ENCODE peak calls at places on chromosomes 11 and 22, in four cellular contexts. D, A, E and S are unnamed samples.

GRCh38 chr11:17652556-17652955 is 66.8 kb upstream of the MYOD1 start:
- DNase-seq in E (no peak), A (no peak), D (no peak), S (no peak)

GRCh38 chr11:111391328-111392124 is 12.5 kb upstream of the POU2AF1 start:
- DNase-seq in D (no peak), A (no peak), E (no peak), S (no peak)

GRCh38 chr22:24417901-24418641 is 9.3 kb upstream of the ADORA2A start:
- DNase-seq in A (no peak), E (no peak), D (peak), S (no peak)

GRCh38 chr11:75802913-75803820 is 11.8 kb upstream of the UVRAG start:
- DNase-seq in E (peak), D (peak), A (peak), S (peak)

GRCh38 chr22:45585946-45586540 is 83.4 kb downstream of the FBLN1 start:
- DNase-seq in A (no peak), D (no peak), E (peak), S (no peak)

GRCh38 chr22:25763239-25763777 is 21.3 kb downstream of the MYO18B start:
- DNase-seq in E (no peak), A (no peak), D (no peak), S (no peak)

GRCh38 chr11:14141676-14142075 is 179.2 kb downstream of the SPON1 start:
- DNase-seq in E (no peak), A (no peak), D (no peak), S (no peak)

GRCh38 chr11:14075118-14075601 is 112.6 kb downstream of the SPON1 start:
- DNase-seq in E (no peak), D (no peak), A (no peak), S (no peak)

GRCh38 chr11:121459413-121460041 is 6.8 kb upstream of the SORL1-AS1 start:
- DNase-seq in D (no peak), A (no peak), E (no peak), S (no peak)

GRCh38 chr22:35834080-35834479 is 116.4 kb downstream of the APOL5 start:
- DNase-seq in A (no peak), E (no peak), D (no peak), S (no peak)

GRCh38 chr22:35835998-35836691 is 118.5 kb downstream of the APOL5 start:
- DNase-seq in E (no peak), D (no peak), A (peak), S (no peak)

GRCh38 chr22:35835267-35835997 is 117.8 kb downstream of the APOL5 start:
- DNase-seq in A (no peak), D (no peak), E (no peak), S (no peak)

GRCh38 chr22:35830305-35830704 is 112.6 kb downstream of the APOL5 start:
- DNase-seq in A (no peak), D (no peak), E (no peak), S (no peak)
- TF ChIP-seq CTCF in A (no peak), D (no peak), E (no peak), S (no peak)

GRCh38 chr11:32615422-32615821 is 31.8 kb downstream of the EIF3M start:
- DNase-seq in E (no peak), D (no peak), A (no peak), S (no peak)
- TF ChIP-seq CTCF in E (no peak), D (no peak), A (peak), S (no peak)

DNA sequence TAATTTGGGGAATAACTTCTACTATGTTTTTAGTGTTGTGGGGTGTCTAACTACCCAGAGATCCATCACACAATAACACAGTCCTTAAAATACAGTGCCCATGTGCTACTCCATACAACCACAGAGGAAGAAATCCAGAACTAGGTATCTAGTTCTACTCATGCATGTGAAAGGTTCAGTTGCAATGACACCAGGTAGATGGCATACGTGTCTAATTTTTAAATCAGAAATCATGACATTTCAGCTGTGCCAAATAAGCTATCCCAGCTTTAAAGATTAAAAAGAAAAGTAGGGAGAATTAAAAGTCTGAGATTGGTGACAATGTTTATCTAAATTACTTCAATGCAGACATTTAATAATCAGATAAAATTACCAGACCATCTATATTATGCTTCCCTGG is 122.2 kb downstream of the CD44 start:
- DNase-seq in A (no peak), D (no peak), E (no peak), S (no peak)
- TF ChIP-seq CTCF in A (no peak), D (no peak), E (no peak), S (no peak)

DNA sequence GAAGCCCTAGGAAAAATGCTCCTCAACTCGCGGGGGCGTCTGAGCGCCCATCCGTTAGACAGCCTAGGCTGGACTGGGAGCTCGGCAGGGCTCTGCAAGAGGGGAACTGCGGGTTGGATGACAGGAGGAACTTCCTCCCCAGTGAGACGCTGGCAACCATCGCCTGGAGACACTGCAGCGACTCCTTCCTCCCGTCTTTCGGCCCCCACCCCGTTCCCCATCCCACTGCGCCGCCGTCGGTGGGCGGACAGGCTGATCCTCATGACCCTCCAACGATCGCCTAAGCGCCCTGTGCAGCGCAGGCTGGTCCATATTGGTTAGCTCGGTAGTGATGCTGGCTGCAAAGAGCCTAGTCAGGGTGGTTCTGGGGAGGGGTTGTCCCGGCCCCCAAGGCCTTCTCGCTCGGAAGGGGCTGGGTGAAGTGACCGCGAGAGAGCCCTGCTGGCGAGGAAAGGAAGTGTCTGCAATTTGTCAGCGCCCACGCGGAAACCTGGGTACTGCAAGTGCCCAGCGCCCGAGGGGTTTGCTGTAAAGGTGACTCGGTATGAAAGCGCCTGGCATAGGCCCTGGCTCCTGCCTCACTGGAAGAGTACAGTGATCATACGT is 638 bp downstream of the NRGN start:
- DNase-seq in D (peak), E (no peak), A (peak), S (no peak)
- TF ChIP-seq CTCF in D (peak), E (peak), A (no peak), S (peak)

GRCh38 chr11:103110406-103110805 is 1.2 kb downstream of the DYNC2H1 start:
- DNase-seq in D (no peak), E (no peak), A (no peak), S (no peak)
- TF ChIP-seq CTCF in D (no peak), E (no peak), A (peak), S (no peak)

DNA sequence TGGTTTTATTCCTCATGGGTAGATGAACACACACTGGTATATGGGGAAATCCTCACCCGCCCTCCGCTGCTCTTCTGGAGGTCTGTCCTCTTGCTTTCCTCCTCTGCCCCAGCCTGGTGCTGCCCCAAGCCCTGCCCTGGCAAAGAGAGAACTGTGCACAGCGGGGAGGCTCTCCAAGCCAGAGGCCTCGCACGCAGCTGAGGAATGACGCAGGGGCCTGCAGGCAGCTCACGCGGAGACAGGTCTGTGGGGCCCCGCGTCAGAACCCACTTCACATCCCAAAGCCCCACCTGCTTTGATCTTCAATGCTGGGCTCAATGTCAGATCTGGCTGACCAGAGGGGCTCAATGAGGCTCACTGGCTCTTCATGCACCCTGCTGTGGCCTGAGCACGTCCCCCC is 10.0 kb downstream of the GATD1 start:
- DNase-seq in D (no peak), E (no peak), A (no peak), S (no peak)
- TF ChIP-seq CTCF in D (no peak), E (no peak), A (no peak), S (no peak)

GRCh38 chr11:24593332-24593731 is 96.5 kb downstream of the LUZP2 start:
- DNase-seq in A (no peak), D (no peak), E (no peak), S (no peak)

GRCh38 chr11:24589064-24589463 is 92.2 kb downstream of the LUZP2 start:
- DNase-seq in E (no peak), A (no peak), D (no peak), S (no peak)

GRCh38 chr11:24587655-24588054 is 90.8 kb downstream of the LUZP2 start:
- DNase-seq in A (no peak), E (no peak), D (no peak), S (no peak)

GRCh38 chr11:24588075-24588474 is 91.2 kb downstream of the LUZP2 start:
- DNase-seq in E (no peak), D (no peak), A (peak), S (no peak)

GRCh38 chr11:24592342-24592741 is 95.5 kb downstream of the LUZP2 start:
- DNase-seq in D (no peak), E (no peak), A (no peak), S (no peak)
- TF ChIP-seq CTCF in D (no peak), E (no peak), A (no peak), S (no peak)

DNA sequence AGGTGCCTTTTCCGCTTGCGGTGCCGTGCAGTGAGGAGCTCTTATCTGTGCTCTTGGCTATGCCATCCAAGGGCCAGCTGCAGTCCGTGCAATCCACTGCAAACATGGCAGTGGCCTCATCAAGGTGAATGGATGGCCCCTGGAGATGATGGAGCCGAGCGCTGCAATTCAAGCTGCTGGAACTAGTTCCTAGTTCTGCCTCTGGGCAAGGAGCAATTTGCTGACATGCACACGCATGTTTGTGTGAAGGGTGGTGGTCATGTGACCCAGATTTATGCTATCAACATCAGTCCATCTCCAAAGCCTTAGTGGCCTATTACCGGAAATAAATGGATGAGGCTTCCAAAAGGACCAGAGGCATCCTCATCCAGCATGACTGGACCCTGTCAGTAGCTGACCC is 3.1 kb upstream of the EHD1 start:
- DNase-seq in D (no peak), E (no peak), A (no peak), S (no peak)
- TF ChIP-seq CTCF in D (no peak), E (no peak), A (no peak), S (no peak)